ENCODE peak calls at places on chromosomes 6 and 20, in ten cellular contexts. One of them, this sample, is unnamed.

GRCh38 chr6:155472886-155473285 is 17.2 kb upstream of the NOX3 start:
- DNase-seq in RWPE1: no peak
- DNase-seq in anterior cingulate cortex: no peak
- DNase-seq in AG09309: peak
- DNase-seq in non-pigmented ciliary epithelial cell: no peak
- DNase-seq in fibroblast of mammary gland: peak
- DNase-seq in left ventricle myocardium inferior: no peak
- DNase-seq in T-helper 17 cell: no peak
- DNase-seq in lung: no peak
- DNase-seq in Caki2: no peak
- DNase-seq in this sample: no peak

GRCh38 chr20:58714923-58715708 is 22.5 kb downstream of the NPEPL1 start:
- DNase-seq in RWPE1: no peak
- DNase-seq in anterior cingulate cortex: no peak
- DNase-seq in AG09309: no peak
- DNase-seq in non-pigmented ciliary epithelial cell: no peak
- DNase-seq in fibroblast of mammary gland: no peak
- DNase-seq in left ventricle myocardium inferior: peak
- DNase-seq in T-helper 17 cell: no peak
- DNase-seq in lung: peak
- DNase-seq in Caki2: no peak
- DNase-seq in this sample: no peak

GRCh38 chr6:11208267-11208666 is 24.2 kb downstream of the NEDD9 start:
- DNase-seq in RWPE1: no peak
- DNase-seq in anterior cingulate cortex: no peak
- DNase-seq in AG09309: no peak
- DNase-seq in non-pigmented ciliary epithelial cell: no peak
- DNase-seq in fibroblast of mammary gland: no peak
- DNase-seq in left ventricle myocardium inferior: no peak
- DNase-seq in T-helper 17 cell: no peak
- DNase-seq in lung: no peak
- DNase-seq in Caki2: no peak
- DNase-seq in this sample: no peak

GRCh38 chr20:62831854-62832211 is 15.0 kb downstream of the COL9A3 start:
- DNase-seq in RWPE1: no peak
- DNase-seq in anterior cingulate cortex: no peak
- DNase-seq in AG09309: no peak
- DNase-seq in non-pigmented ciliary epithelial cell: no peak
- DNase-seq in fibroblast of mammary gland: no peak
- DNase-seq in left ventricle myocardium inferior: no peak
- DNase-seq in T-helper 17 cell: no peak
- DNase-seq in lung: no peak
- DNase-seq in Caki2: no peak
- DNase-seq in this sample: no peak

GRCh38 chr6:37696220-37696840 is 1.4 kb downstream of the MDGA1 start:
- DNase-seq in RWPE1: peak
- DNase-seq in anterior cingulate cortex: no peak
- DNase-seq in AG09309: no peak
- DNase-seq in non-pigmented ciliary epithelial cell: no peak
- DNase-seq in fibroblast of mammary gland: peak
- DNase-seq in left ventricle myocardium inferior: no peak
- DNase-seq in T-helper 17 cell: peak
- DNase-seq in lung: no peak
- DNase-seq in Caki2: peak
- DNase-seq in this sample: no peak

GRCh38 chr6:47016236-47016635 is 25.9 kb downstream of the ADGRF1 start:
- DNase-seq in RWPE1: no peak
- DNase-seq in anterior cingulate cortex: no peak
- DNase-seq in AG09309: no peak
- DNase-seq in non-pigmented ciliary epithelial cell: no peak
- DNase-seq in fibroblast of mammary gland: no peak
- DNase-seq in left ventricle myocardium inferior: no peak
- DNase-seq in T-helper 17 cell: no peak
- DNase-seq in lung: no peak
- DNase-seq in Caki2: no peak
- DNase-seq in this sample: no peak

GRCh38 chr6:47180633-47181032 is 129.1 kb downstream of the TNFRSF21 start:
- DNase-seq in RWPE1: peak
- DNase-seq in anterior cingulate cortex: no peak
- DNase-seq in AG09309: no peak
- DNase-seq in non-pigmented ciliary epithelial cell: no peak
- DNase-seq in fibroblast of mammary gland: peak
- DNase-seq in left ventricle myocardium inferior: no peak
- DNase-seq in T-helper 17 cell: no peak
- DNase-seq in lung: no peak
- DNase-seq in Caki2: peak
- DNase-seq in this sample: no peak

GRCh38 chr6:132087391-132087790 is 136.2 kb upstream of the CCN2 start:
- DNase-seq in RWPE1: no peak
- DNase-seq in anterior cingulate cortex: no peak
- DNase-seq in AG09309: no peak
- DNase-seq in non-pigmented ciliary epithelial cell: no peak
- DNase-seq in fibroblast of mammary gland: peak
- DNase-seq in left ventricle myocardium inferior: no peak
- DNase-seq in T-helper 17 cell: no peak
- DNase-seq in lung: no peak
- DNase-seq in Caki2: no peak
- DNase-seq in this sample: no peak

GRCh38 chr6:13445005-13445743 is 42.2 kb downstream of the GFOD1 start:
- DNase-seq in RWPE1: peak
- DNase-seq in anterior cingulate cortex: no peak
- DNase-seq in AG09309: no peak
- DNase-seq in non-pigmented ciliary epithelial cell: no peak
- DNase-seq in fibroblast of mammary gland: peak
- DNase-seq in left ventricle myocardium inferior: peak
- DNase-seq in T-helper 17 cell: no peak
- DNase-seq in lung: peak
- DNase-seq in Caki2: no peak
- DNase-seq in this sample: peak

GRCh38 chr6:117602899-117603588 is 733 bp upstream of the GOPC start:
- DNase-seq in RWPE1: no peak
- DNase-seq in anterior cingulate cortex: no peak
- DNase-seq in AG09309: no peak
- DNase-seq in non-pigmented ciliary epithelial cell: no peak
- DNase-seq in fibroblast of mammary gland: no peak
- DNase-seq in left ventricle myocardium inferior: no peak
- DNase-seq in T-helper 17 cell: no peak
- DNase-seq in lung: no peak
- DNase-seq in Caki2: no peak
- DNase-seq in this sample: no peak

GRCh38 chr20:49052334-49052733 is 6.2 kb downstream of the CSE1L start:
- DNase-seq in RWPE1: no peak
- DNase-seq in anterior cingulate cortex: no peak
- DNase-seq in AG09309: no peak
- DNase-seq in non-pigmented ciliary epithelial cell: no peak
- DNase-seq in fibroblast of mammary gland: peak
- DNase-seq in left ventricle myocardium inferior: no peak
- DNase-seq in T-helper 17 cell: no peak
- DNase-seq in lung: no peak
- DNase-seq in Caki2: no peak
- DNase-seq in this sample: no peak